ENCODE peak calls at places on chromosomes 4 and X, in five cellular contexts. E, U, A, I and F are unnamed samples.

GRCh38 chrX:153984351-153985178 is 12.0 kb downstream of the TMEM187 start:
- DNase-seq in E (no peak), U (no peak), A (no peak), I (peak), F (no peak)

GRCh38 chr4:42306221-42307109 is 90.8 kb upstream of the SHISA3 start:
- DNase-seq in E (no peak), U (no peak), A (no peak), I (no peak), F (no peak)

GRCh38 chrX:47228550-47229270 is 4.1 kb upstream of the USP11 start:
- DNase-seq in E (no peak), U (no peak), A (peak), I (peak), F (no peak)

GRCh38 chr4:131337956-131338355 is 1811.1 kb upstream of the PCDH10 start:
- DNase-seq in E (no peak), U (no peak), A (no peak), I (no peak), F (no peak)

GRCh38 chr4:41134581-41134980 is 79.8 kb downstream of the APBB2 start:
- DNase-seq in E (no peak), U (no peak), A (no peak), I (no peak), F (no peak)

GRCh38 chrX:71081348-71082148 is 13.4 kb upstream of the SNX12 start:
- DNase-seq in E (no peak), U (peak), A (no peak), I (no peak), F (no peak)

GRCh38 chrX:30831082-30831481 is 58.0 kb downstream of the TAB3 start:
- DNase-seq in E (no peak), U (no peak), A (no peak), I (no peak), F (no peak)

GRCh38 chrX:32987139-32987538 is 224.2 kb downstream of the DMD start:
- DNase-seq in E (no peak), U (no peak), A (no peak), I (no peak), F (no peak)

GRCh38 chr4:37781134-37781455 is 45.4 kb upstream of the PGM2 start:
- DNase-seq in E (no peak), U (no peak), A (no peak), I (no peak), F (no peak)

GRCh38 chr4:37780444-37781133 is 45.9 kb upstream of the PGM2 start:
- DNase-seq in E (no peak), U (peak), A (no peak), I (no peak), F (no peak)
- TF ChIP-seq CTCF in E (peak), U (peak), A (no peak), I (no peak), F (peak)

GRCh38 chr4:112348488-112349158 is 51.5 kb downstream of the ALPK1 start:
- DNase-seq in E (peak), U (peak), A (no peak), I (peak), F (no peak)
- TF ChIP-seq CTCF in E (peak), U (peak), A (no peak), I (no peak), F (peak)

GRCh38 chr4:114132830-114133229 is 153.4 kb upstream of the ARSJ start:
- DNase-seq in E (no peak), U (peak), A (no peak), I (no peak), F (no peak)
- TF ChIP-seq CTCF in E (peak), U (peak), A (peak), I (no peak), F (peak)

GRCh38 chr4:110589297-110589696 is 33.6 kb downstream of the PITX2 start:
- DNase-seq in E (no peak), U (peak), A (no peak), I (no peak), F (no peak)

GRCh38 chr4:110587666-110588285 is 35.1 kb downstream of the PITX2 start:
- DNase-seq in E (no peak), U (no peak), A (no peak), I (no peak), F (no peak)

DNA sequence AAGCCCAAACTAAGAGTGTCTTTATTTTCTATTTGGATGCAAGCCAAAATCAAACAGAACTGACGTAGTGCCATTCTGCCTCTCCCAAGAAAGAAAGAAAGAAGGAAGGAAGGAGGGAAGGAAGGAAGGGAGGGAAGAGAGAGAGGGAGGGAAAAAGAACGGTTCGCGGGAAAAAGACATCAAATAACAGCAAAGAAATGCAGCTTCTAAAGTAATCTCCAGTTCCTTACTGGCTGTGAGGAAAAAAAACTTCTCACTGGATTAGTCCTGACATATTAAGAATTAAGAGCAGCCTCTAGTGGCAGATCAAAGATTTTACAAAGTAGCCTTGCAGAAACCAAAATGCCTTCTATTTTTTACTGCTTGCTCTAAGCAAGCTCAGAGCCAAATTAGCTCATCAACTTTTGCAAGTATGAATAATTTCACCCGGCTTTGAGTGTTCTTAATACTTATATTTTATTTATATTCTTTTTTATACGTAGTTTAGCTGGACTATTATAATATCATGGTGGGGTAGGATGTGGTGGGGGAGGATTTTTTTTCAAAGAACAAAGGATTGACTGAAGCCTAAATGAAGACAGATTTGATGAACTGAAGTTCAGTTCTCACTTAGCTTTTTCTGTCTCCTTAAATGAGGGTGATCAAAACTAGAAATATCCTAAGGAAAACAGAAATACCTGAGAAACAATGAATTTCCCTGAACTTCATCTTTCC is 36.6 kb downstream of the PITX2 start:
- DNase-seq in E (peak), U (peak), A (no peak), I (no peak), F (no peak)
- TF ChIP-seq CTCF in E (peak), U (peak), A (peak), I (no peak), F (peak)

GRCh38 chr4:118738999-118739690 is 54.0 kb downstream of the METTL14 start:
- DNase-seq in E (no peak), U (no peak), A (no peak), I (no peak), F (no peak)

GRCh38 chr4:118738090-118738489 is 52.9 kb downstream of the METTL14 start:
- DNase-seq in E (no peak), U (no peak), A (no peak), I (no peak), F (no peak)

GRCh38 chr4:118742050-118742449 is 56.9 kb downstream of the METTL14 start:
- DNase-seq in E (no peak), U (peak), A (no peak), I (no peak), F (no peak)

GRCh38 chr4:118741456-118741855 is 56.3 kb downstream of the METTL14 start:
- DNase-seq in E (no peak), U (peak), A (no peak), I (no peak), F (no peak)

DNA sequence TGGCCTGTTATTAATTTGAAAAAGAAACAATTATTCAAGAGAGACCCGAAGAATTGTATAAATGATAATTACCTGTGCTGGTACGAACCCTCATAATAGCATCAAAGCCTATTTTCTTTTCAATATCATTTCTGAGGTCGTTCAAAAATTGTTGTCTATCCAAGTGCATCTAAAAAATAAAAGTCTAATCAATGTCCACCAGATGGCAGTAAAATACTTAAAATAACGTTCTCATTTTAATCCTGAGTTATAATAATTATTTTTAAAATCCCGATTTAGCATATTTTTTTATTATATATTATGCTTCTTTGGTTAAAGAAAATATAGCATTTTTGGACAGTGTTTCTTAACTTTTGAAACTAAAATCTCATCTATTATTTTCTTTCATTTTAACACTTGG is 55.7 kb downstream of the METTL14 start:
- DNase-seq in E (no peak), U (peak), A (no peak), I (no peak), F (no peak)
- TF ChIP-seq CTCF in E (peak), U (peak), A (peak), I (no peak), F (peak)

GRCh38 chr4:43822621-43823020 is 626.0 kb downstream of the KCTD8 start:
- DNase-seq in E (no peak), U (no peak), A (no peak), I (no peak), F (no peak)
- TF ChIP-seq CTCF in E (no peak), U (no peak), A (no peak), I (no peak), F (no peak)

DNA sequence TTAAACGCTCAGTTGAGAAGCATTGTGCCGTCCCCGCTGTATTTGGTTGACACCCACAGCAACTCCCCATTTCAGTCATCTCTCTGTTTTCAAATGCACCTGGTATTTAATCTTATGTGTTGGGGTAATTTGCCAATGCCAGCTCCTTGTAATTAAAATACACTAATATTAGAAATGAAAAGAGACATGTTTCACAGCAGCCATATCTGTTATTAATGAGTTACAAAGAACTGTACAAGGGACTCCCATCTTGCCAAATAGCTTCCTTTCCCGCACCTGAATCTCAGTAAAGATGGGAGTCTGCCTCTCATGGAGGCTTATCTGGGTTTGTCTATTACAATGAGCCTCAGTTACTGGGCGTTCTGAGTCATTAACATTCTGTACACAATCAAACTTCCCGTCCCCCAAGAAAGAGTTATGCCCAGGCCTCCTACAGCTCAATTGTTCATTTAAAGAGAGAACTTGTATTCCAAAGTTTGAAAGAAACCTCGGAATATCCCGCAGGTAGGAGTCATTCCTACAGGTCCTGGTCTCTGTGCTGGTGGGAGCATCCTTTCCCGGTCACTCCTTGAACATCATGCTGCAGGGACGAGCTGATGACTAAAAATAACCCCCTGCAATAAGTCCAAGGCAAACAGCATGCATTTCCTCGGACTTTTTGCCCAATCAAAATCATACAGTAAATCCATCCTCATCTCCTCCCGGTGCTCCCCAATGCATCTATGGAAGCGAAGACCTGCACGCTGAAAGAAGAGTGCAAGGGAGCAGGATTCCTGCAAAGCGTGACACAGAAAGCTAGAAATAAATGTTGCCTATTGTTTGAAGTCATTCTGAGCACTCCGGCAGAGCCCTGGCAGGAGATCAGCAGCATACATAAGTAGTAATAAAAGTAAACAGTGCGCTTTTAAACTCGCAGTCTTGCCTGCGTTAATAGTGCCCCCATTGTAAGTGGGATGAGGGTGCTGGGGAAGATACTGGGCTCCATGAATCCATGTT is 926 bp downstream of the NDP start:
- DNase-seq in E (no peak), U (peak), A (no peak), I (no peak), F (no peak)
- TF ChIP-seq CTCF in E (no peak), U (no peak), A (no peak), I (no peak), F (no peak)